ENCODE peak calls at places on chromosomes 2 and 18, in four cellular contexts. One of them, this sample, is unnamed.

GRCh38 chr2:841036-841435 is 109.6 kb upstream of the SNTG2 start:
- DNase-seq in tibial artery: no peak
- DNase-seq in Panc1: no peak
- DNase-seq in HFF-Myc: no peak
- DNase-seq in this sample: no peak

GRCh38 chr2:65232636-65233035 is 5.0 kb downstream of the ACTR2 start:
- DNase-seq in tibial artery: no peak
- DNase-seq in Panc1: no peak
- DNase-seq in HFF-Myc: no peak
- DNase-seq in this sample: no peak

GRCh38 chr18:5309888-5310470 is 14.5 kb upstream of the ZBTB14 start:
- DNase-seq in tibial artery: no peak
- DNase-seq in Panc1: no peak
- DNase-seq in HFF-Myc: no peak
- DNase-seq in this sample: no peak

GRCh38 chr18:374735-375168 is 106.9 kb upstream of the THOC1 start:
- DNase-seq in tibial artery: peak
- DNase-seq in Panc1: no peak
- DNase-seq in HFF-Myc: no peak
- DNase-seq in this sample: no peak

GRCh38 chr2:227033471-227034148 is 130.4 kb downstream of the COL4A4 start:
- DNase-seq in tibial artery: no peak
- DNase-seq in Panc1: peak
- DNase-seq in HFF-Myc: peak
- DNase-seq in this sample: no peak

GRCh38 chr2:41906325-41906700 is 141.5 kb upstream of the PKDCC start:
- DNase-seq in tibial artery: no peak
- DNase-seq in Panc1: no peak
- DNase-seq in HFF-Myc: peak
- DNase-seq in this sample: peak

GRCh38 chr2:204109681-204110080 is 173.1 kb downstream of the ICOS start:
- DNase-seq in tibial artery: no peak
- DNase-seq in Panc1: no peak
- DNase-seq in HFF-Myc: no peak
- DNase-seq in this sample: no peak

GRCh38 chr18:67710639-67711038 is 194.1 kb upstream of the DSEL start:
- DNase-seq in tibial artery: no peak
- DNase-seq in Panc1: no peak
- DNase-seq in HFF-Myc: no peak
- DNase-seq in this sample: no peak

GRCh38 chr2:145412155-145412554 is 892.2 kb upstream of the ZEB2 start:
- DNase-seq in tibial artery: no peak
- DNase-seq in Panc1: no peak
- DNase-seq in HFF-Myc: no peak
- DNase-seq in this sample: no peak

GRCh38 chr18:48023334-48024008 is 93.0 kb upstream of the SMAD2 start:
- DNase-seq in tibial artery: no peak
- DNase-seq in Panc1: no peak
- DNase-seq in HFF-Myc: no peak
- DNase-seq in this sample: no peak

GRCh38 chr18:48609820-48610815 is 71.3 kb downstream of the CTIF start:
- DNase-seq in tibial artery: peak
- DNase-seq in Panc1: no peak
- DNase-seq in HFF-Myc: no peak
- DNase-seq in this sample: no peak

GRCh38 chr2:225010804-225011203 is 31.5 kb downstream of the DOCK10 start:
- DNase-seq in tibial artery: no peak
- DNase-seq in Panc1: peak
- DNase-seq in HFF-Myc: no peak
- DNase-seq in this sample: peak

GRCh38 chr2:128644745-128645256 is 326.1 kb upstream of the HS6ST1 start:
- DNase-seq in tibial artery: no peak
- DNase-seq in Panc1: no peak
- DNase-seq in HFF-Myc: no peak
- DNase-seq in this sample: no peak

GRCh38 chr18:40577255-40577654 is 1377.8 kb upstream of the PIK3C3 start:
- DNase-seq in tibial artery: no peak
- DNase-seq in Panc1: no peak
- DNase-seq in HFF-Myc: no peak
- DNase-seq in this sample: no peak

GRCh38 chr2:84388133-84388532 is 70.9 kb downstream of the SUCLG1 start:
- DNase-seq in tibial artery: no peak
- DNase-seq in Panc1: no peak
- DNase-seq in HFF-Myc: no peak
- DNase-seq in this sample: no peak

GRCh38 chr18:59718108-59719057 is 21.2 kb upstream of the CCBE1 start:
- DNase-seq in tibial artery: no peak
- DNase-seq in Panc1: no peak
- DNase-seq in HFF-Myc: peak
- DNase-seq in this sample: peak

GRCh38 chr2:176123483-176123843 is 944 bp downstream of the HOXD9 start:
- DNase-seq in tibial artery: no peak
- DNase-seq in Panc1: no peak
- DNase-seq in HFF-Myc: no peak
- DNase-seq in this sample: no peak
- H3K4me3 ChIP-seq in tibial artery: peak
- H3K4me3 ChIP-seq in Panc1: no peak
- H3K4me3 ChIP-seq in HFF-Myc: no peak
- H3K4me3 ChIP-seq in this sample: no peak

GRCh38 chr2:46557788-46558187 is 78.4 kb downstream of the TMEM247 start:
- DNase-seq in tibial artery: no peak
- DNase-seq in Panc1: no peak
- DNase-seq in HFF-Myc: no peak
- DNase-seq in this sample: no peak

GRCh38 chr2:46555011-46555410 is 75.6 kb downstream of the TMEM247 start:
- DNase-seq in tibial artery: no peak
- DNase-seq in Panc1: no peak
- DNase-seq in HFF-Myc: no peak
- DNase-seq in this sample: no peak

GRCh38 chr2:46552528-46552927 is 73.2 kb downstream of the TMEM247 start:
- DNase-seq in tibial artery: no peak
- DNase-seq in Panc1: no peak
- DNase-seq in HFF-Myc: no peak
- DNase-seq in this sample: no peak

GRCh38 chr2:46554381-46554780 is 75.0 kb downstream of the TMEM247 start:
- DNase-seq in tibial artery: peak
- DNase-seq in Panc1: no peak
- DNase-seq in HFF-Myc: no peak
- DNase-seq in this sample: no peak

GRCh38 chr2:46555646-46556205 is 76.4 kb downstream of the TMEM247 start:
- DNase-seq in tibial artery: no peak
- DNase-seq in Panc1: no peak
- DNase-seq in HFF-Myc: no peak
- DNase-seq in this sample: no peak
- H3K4me3 ChIP-seq in tibial artery: no peak
- H3K4me3 ChIP-seq in Panc1: no peak
- H3K4me3 ChIP-seq in HFF-Myc: no peak
- H3K4me3 ChIP-seq in this sample: no peak

GRCh38 chr2:178528647-178529046 is 48.4 kb downstream of the PLEKHA3 start:
- DNase-seq in tibial artery: no peak
- DNase-seq in Panc1: no peak
- DNase-seq in HFF-Myc: no peak
- DNase-seq in this sample: no peak
- H3K4me3 ChIP-seq in tibial artery: no peak
- H3K4me3 ChIP-seq in Panc1: no peak
- H3K4me3 ChIP-seq in HFF-Myc: no peak
- H3K4me3 ChIP-seq in this sample: no peak

DNA sequence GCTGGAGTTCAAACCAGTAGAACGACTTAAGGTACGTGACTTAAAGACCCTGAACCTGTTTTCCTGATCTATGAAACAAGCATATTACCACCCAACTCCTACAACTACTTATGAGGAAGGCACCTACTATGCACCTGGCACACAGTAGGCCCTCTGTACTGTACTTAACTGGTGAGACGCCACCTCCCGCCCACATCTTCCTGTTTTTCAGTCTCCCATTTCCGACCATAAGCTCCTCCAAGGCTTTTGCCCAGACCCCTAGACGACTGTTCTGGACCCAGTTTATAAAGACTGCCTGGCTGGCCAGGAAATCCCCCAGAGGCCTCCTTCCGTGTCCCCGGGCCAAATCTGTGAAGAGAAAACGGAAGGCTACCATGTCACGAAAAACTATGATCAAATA is 1.5 kb downstream of the GALNT14 start:
- DNase-seq in tibial artery: no peak
- DNase-seq in Panc1: no peak
- DNase-seq in HFF-Myc: no peak
- DNase-seq in this sample: no peak
- H3K4me3 ChIP-seq in tibial artery: no peak
- H3K4me3 ChIP-seq in Panc1: no peak
- H3K4me3 ChIP-seq in HFF-Myc: peak
- H3K4me3 ChIP-seq in this sample: no peak

DNA sequence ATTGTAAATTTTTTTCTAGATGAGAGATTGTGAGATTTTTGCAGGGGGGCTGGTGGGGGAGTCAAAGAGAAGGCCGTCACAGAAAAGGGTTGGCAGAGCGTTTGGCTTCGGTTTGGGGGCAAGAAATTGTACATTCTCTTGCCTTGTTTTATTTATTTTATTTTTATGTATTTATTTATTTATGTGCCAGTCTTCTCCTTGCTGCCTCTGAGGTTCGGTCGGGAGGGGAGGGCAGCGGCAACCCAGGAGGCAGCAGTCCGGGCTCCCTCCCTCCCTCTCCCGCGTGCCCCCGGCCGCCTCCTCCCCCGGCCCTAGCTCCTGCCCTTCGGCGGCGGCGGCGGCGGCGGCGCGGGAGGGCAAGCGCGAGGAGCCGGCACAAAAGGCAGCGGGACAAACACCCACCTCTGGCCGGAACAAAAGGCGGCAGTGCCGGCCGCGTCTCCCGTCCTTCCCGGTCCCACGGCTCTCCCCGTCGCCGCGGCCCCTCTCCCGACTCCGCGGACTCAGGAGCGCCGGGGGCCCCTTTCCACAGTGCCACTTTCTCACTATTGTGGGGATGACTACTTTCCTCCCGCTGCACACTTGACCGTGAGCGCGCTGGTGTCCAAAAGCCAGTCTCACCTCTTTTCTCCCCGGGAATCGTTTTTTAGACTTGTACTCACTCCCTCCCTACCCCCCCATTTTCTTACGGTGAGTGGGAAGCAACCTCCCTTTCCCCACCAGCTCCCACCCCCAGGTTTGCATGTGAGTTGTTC is 1.2 kb downstream of the BCL11A start:
- DNase-seq in tibial artery: no peak
- DNase-seq in Panc1: no peak
- DNase-seq in HFF-Myc: no peak
- DNase-seq in this sample: no peak
- H3K4me3 ChIP-seq in tibial artery: peak
- H3K4me3 ChIP-seq in Panc1: peak
- H3K4me3 ChIP-seq in HFF-Myc: peak
- H3K4me3 ChIP-seq in this sample: peak

This sample was measured in BJ.